ENCODE peak calls at places on chromosomes 16 and 17, in ten cellular contexts. F, Y, W, U, M, O, H, A, L and P are unnamed samples. For H3K4me1, the result is how much of the 10 kb centered on the place peaks cover.

GRCh38 chr17:77888242-77889134 is 70.0 kb upstream of the TNRC6C start:
- DNase-seq in A (no peak), M (no peak), Y (peak), H (peak), L (no peak), W (no peak), F (no peak), O (no peak), U (no peak), P (no peak)

GRCh38 chr17:17836818-17837379 is at the start of gene SREBF1:
- DNase-seq in A (peak), W (peak), H (peak), M (peak), Y (peak), O (peak), F (no peak), U (peak), L (peak), P (peak)

GRCh38 chr17:50976951-50977472 is 110.9 kb upstream of the TOB1 start:
- DNase-seq in U (no peak), M (no peak), O (no peak), F (no peak), Y (no peak), L (no peak), W (no peak), H (no peak), A (no peak), P (no peak)

GRCh38 chr16:31880322-31880979 is 6.8 kb downstream of the ZNF267 start:
- DNase-seq in W (no peak), O (peak), H (no peak), F (no peak), U (no peak), L (no peak), A (no peak), Y (no peak), M (peak), P (no peak)

GRCh38 chr16:27742333-27742732 is 192.4 kb downstream of the KATNIP start:
- DNase-seq in A (no peak), H (no peak), F (no peak), O (no peak), M (no peak), L (no peak), W (no peak), U (no peak), Y (no peak), P (no peak)

GRCh38 chr17:72104164-72104862 is 16.5 kb upstream of the SOX9 start:
- DNase-seq in H (no peak), M (no peak), F (no peak), Y (no peak), O (peak), W (no peak), U (peak), A (no peak), L (no peak), P (peak)

GRCh38 chr16:86567701-86568571 is 1.3 kb downstream of the FOXC2 start:
- DNase-seq in W (no peak), L (peak), A (no peak), U (peak), O (no peak), H (no peak), M (no peak), Y (no peak), F (peak), P (no peak)

GRCh38 chr17:56819431-56820145 is 14.1 kb downstream of the C17orf67 start:
- DNase-seq in U (no peak), M (peak), H (peak), A (peak), Y (no peak), O (peak), L (no peak), W (peak), F (peak), P (peak)

GRCh38 chr17:33492731-33493260 is 199.7 kb upstream of the ASIC2 start:
- DNase-seq in M (no peak), W (no peak), U (no peak), A (no peak), L (no peak), O (no peak), Y (no peak), H (no peak), F (no peak), P (no peak)

GRCh38 chr16:53626816-53627215 is 76.8 kb downstream of the RPGRIP1L start:
- DNase-seq in F (no peak), M (no peak), H (no peak), A (no peak), W (no peak), L (no peak), U (no peak), Y (no peak), O (no peak), P (no peak)

GRCh38 chr17:2948721-2949468 is 114.5 kb downstream of the OR1D5 start:
- DNase-seq in Y (peak), U (no peak), L (no peak), A (no peak), M (no peak), W (no peak), F (no peak), H (peak), O (no peak), P (no peak)

GRCh38 chr17:45087496-45087975 is 26.4 kb downstream of the NMT1 start:
- DNase-seq in A (no peak), F (no peak), L (no peak), H (no peak), O (no peak), M (no peak), U (no peak), Y (no peak), W (no peak), P (no peak)

GRCh38 chr17:18099516-18099915 is 9.0 kb upstream of the MYO15A start:
- DNase-seq in Y (no peak), H (no peak), F (no peak), W (no peak), A (no peak), M (no peak), O (no peak), L (no peak), U (no peak), P (no peak)

GRCh38 chr17:56373981-56374380 is 219.5 kb upstream of the NOG start:
- DNase-seq in Y (peak), M (no peak), A (no peak), W (no peak), O (no peak), L (no peak), U (no peak), F (no peak), H (no peak), P (no peak)

GRCh38 chr17:82957961-82958491 is 118.2 kb upstream of the ZNF750 start:
- DNase-seq in Y (no peak), M (no peak), W (no peak), H (peak), O (no peak), F (no peak), U (no peak), A (no peak), L (peak), P (peak)

GRCh38 chr16:15572329-15573001 is 70.5 kb downstream of the MARF1 start:
- DNase-seq in Y (no peak), M (no peak), U (no peak), L (no peak), W (no peak), O (peak), H (no peak), F (no peak), A (peak), P (no peak)

GRCh38 chr17:39763046-39763800 is 25.5 kb downstream of the GRB7 start:
- DNase-seq in F (no peak), Y (no peak), H (no peak), M (no peak), O (peak), A (no peak), L (no peak), U (no peak), W (no peak), P (no peak)

GRCh38 chr16:17780181-17780580 is 309.4 kb upstream of the XYLT1 start:
- DNase-seq in H (no peak), U (no peak), A (no peak), L (no peak), F (no peak), M (no peak), W (no peak), Y (no peak), O (no peak), P (no peak)

GRCh38 chr17:64984776-64985521 is 65.7 kb upstream of the LRRC37A3 start:
- DNase-seq in M (peak), O (peak), A (no peak), W (no peak), Y (no peak), F (no peak), H (peak), L (no peak), U (no peak), P (no peak)

GRCh38 chr17:42969006-42969581 is 4.8 kb upstream of the AARSD1 start:
- DNase-seq in L (no peak), U (no peak), H (no peak), A (no peak), W (no peak), F (no peak), M (no peak), Y (no peak), O (no peak), P (no peak)

GRCh38 chr16:46720619-46721018 is 27.5 kb downstream of the MYLK3 start:
- DNase-seq in W (no peak), H (no peak), O (no peak), M (no peak), F (no peak), L (no peak), A (no peak), Y (no peak), U (no peak), P (no peak)

GRCh38 chr17:62805234-62805633 is 2.9 kb downstream of the MARCHF10 start:
- DNase-seq in H (no peak), Y (no peak), F (no peak), L (no peak), U (no peak), M (no peak), W (no peak), O (no peak), A (no peak), P (no peak)

GRCh38 chr16:66441586-66442375 is 14.7 kb downstream of the BEAN1 start:
- DNase-seq in A (no peak), Y (no peak), L (no peak), O (peak), U (no peak), M (no peak), H (peak), W (no peak), F (no peak), P (no peak)

GRCh38 chr16:8735574-8735973 is 61.2 kb downstream of the ABAT start:
- DNase-seq in F (no peak), U (no peak), A (no peak), Y (no peak), O (no peak), H (peak), L (peak), M (no peak), W (peak), P (no peak)

GRCh38 chr17:61966201-61966600 is 38.4 kb upstream of the INTS2 start:
- DNase-seq in L (no peak), M (no peak), W (peak), F (no peak), O (no peak), A (no peak), Y (no peak), U (no peak), H (no peak), P (no peak)

GRCh38 chr17:66661411-66661843 is 173.5 kb upstream of the CACNG5 start:
- DNase-seq in H (no peak), U (no peak), F (no peak), M (no peak), Y (no peak), O (peak), A (no peak), W (no peak), L (no peak), P (no peak)

GRCh38 chr16:24088767-24089166 is 167.4 kb upstream of the CACNG3 start:
- DNase-seq in L (no peak), M (no peak), W (no peak), U (no peak), Y (no peak), H (no peak), O (no peak), A (no peak), F (no peak), P (no peak)

GRCh38 chr17:27529230-27529796 is 73.1 kb downstream of the KSR1 start:
- DNase-seq in Y (peak), A (no peak), W (peak), L (peak), M (no peak), O (no peak), F (peak), U (no peak), H (no peak), P (no peak)

GRCh38 chr17:8479431-8479947 is 43.8 kb downstream of the NDEL1 start:
- DNase-seq in Y (no peak), M (no peak), L (peak), H (peak), A (no peak), U (peak), F (no peak), W (no peak), O (no peak), P (no peak)

GRCh38 chr16:19095699-19096098 is 18.1 kb upstream of the ITPRIPL2 start:
- DNase-seq in L (no peak), U (no peak), A (no peak), M (no peak), Y (no peak), O (peak), W (no peak), F (no peak), H (no peak), P (no peak)

GRCh38 chr17:18185832-18186231 is 2.2 kb downstream of the ALKBH5 start:
- DNase-seq in L (no peak), F (no peak), M (no peak), H (no peak), U (no peak), O (no peak), W (no peak), Y (no peak), A (no peak), P (no peak)

GRCh38 chr17:80546267-80546666 is 1.6 kb downstream of the RPTOR start:
- DNase-seq in A (no peak), W (no peak), O (peak), Y (no peak), F (no peak), M (no peak), H (no peak), L (no peak), U (no peak), P (no peak)

GRCh38 chr17:4743216-4743615 is 3.5 kb upstream of the CXCL16 start:
- DNase-seq in L (no peak), A (no peak), Y (peak), M (no peak), H (no peak), U (no peak), W (no peak), F (no peak), O (no peak), P (no peak)

GRCh38 chr17:75876938-75877751 is 1.2 kb downstream of the TRIM47 start:
- DNase-seq in W (peak), H (peak), L (peak), O (peak), U (peak), F (no peak), A (peak), M (no peak), Y (peak), P (peak)

GRCh38 chr16:87789437-87790277 is 23.9 kb upstream of the KLHDC4 start:
- DNase-seq in A (no peak), O (peak), H (no peak), U (no peak), M (no peak), F (no peak), Y (no peak), W (no peak), L (no peak), P (peak)

GRCh38 chr16:60123387-60124023 is 1389.4 kb upstream of the GOT2 start:
- DNase-seq in Y (no peak), H (no peak), L (no peak), A (no peak), O (no peak), M (no peak), U (no peak), F (no peak), W (no peak), P (no peak)

DNA sequence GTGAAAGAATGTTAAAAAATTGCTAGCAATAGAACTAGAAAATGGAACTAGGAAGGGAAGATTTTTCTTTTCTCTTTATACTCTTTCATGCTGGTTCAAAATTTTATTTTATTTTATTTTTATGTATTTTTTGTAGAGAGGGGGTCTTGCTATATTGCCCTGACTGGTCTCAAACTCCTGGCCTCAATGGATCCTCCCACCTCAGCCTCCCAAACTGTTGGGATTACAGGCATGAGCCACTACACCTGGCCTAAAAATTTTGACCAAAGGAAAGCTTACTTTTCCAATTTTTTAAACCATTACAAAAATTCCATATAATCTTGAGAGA is 10.0 kb upstream of the TERF2 start:
- DNase-seq in L (no peak), H (no peak), O (no peak), F (no peak), U (no peak), A (no peak), M (no peak), Y (no peak), W (no peak), P (no peak)
- H3K4me1 ChIP-seq in L (under half), H (under half), O (under half), F (under half), U (under half), A (under half), M (under half), Y (under half), W (under half), P (under half)

DNA sequence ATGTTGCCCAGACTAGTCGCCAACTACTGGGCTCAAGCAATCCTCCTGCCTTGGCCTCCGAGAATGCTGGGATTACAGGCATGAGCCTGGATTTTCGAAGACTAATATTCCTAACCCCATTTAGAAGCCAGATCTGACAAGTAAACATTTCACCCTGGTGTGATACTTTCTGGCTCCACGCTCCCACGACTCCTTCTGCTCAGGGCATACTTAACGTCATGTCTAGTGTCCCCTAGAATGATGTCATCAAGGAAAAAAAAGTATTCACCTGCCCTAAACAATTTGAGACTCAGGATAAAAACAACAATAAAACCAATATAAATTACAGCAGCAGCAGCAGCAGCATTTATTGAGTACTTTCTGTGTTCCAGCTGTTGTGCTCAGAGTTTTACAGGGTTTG is 13.2 kb downstream of the ITGB3 start:
- DNase-seq in L (no peak), A (no peak), O (no peak), H (no peak), W (no peak), F (no peak), U (no peak), Y (no peak), M (no peak), P (no peak)
- TF ChIP-seq CTCF in L (no peak), A (no peak), O (no peak), H (no peak), W (no peak), F (no peak), U (no peak), Y (no peak), M (no peak), P (no peak)

DNA sequence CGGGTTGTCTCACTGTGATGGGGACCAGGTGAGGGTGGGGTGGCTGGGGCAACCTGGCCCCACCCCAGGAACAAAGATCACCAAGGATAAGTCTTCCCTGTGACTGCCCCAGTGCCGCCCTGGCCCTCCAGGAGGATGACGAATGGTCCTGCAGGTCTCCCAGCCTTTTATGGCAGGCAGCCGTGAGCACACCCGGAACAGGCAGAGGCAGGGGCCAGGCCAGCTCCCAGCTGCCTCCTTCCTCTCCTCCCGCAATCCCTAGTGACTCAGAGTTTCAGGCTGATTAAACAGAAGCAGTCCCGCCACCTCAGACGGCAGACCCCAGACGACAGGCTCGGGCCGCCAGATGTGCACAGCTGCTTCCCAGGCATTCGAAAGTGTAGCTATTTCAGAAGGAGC is 13.3 kb downstream of the JUP start:
- DNase-seq in M (no peak), L (peak), A (peak), O (peak), F (peak), U (peak), H (peak), Y (no peak), W (peak), P (peak)
- H3K4me3 ChIP-seq in M (no peak), L (no peak), A (no peak), O (no peak), F (no peak), U (no peak), H (no peak), Y (no peak), W (no peak), P (no peak)

GRCh38 chr16:12901204-12901596 is 198 bp upstream of the SHISA9 start:
- DNase-seq in L (peak), U (no peak), A (no peak), M (no peak), W (peak), O (no peak), Y (no peak), F (peak), H (no peak), P (no peak)
- H3K4me1 ChIP-seq in L (under half), U (under half), A (under half), M (under half), W (under half), O (under half), Y (under half), F (under half), H (under half), P (under half)

GRCh38 chr17:6640536-6641373 is at the start of the genes KIAA0753 and TXNDC17:
- DNase-seq in W (peak), Y (peak), H (peak), U (peak), A (peak), L (peak), M (peak), O (peak), F (peak), P (peak)

GRCh38 chr17:6641374-6641818 is 536 bp downstream of the TXNDC17 start:
- DNase-seq in Y (no peak), U (no peak), L (no peak), W (no peak), H (no peak), F (no peak), A (peak), M (no peak), O (peak), P (no peak)

GRCh38 chr17:6642592-6642991 is 1.7 kb downstream of the TXNDC17 start:
- DNase-seq in U (no peak), A (no peak), Y (no peak), O (peak), H (no peak), F (no peak), W (no peak), M (no peak), L (no peak), P (no peak)

GRCh38 chr17:6639651-6640535 is 618 bp downstream of the KIAA0753 start:
- DNase-seq in W (no peak), F (peak), O (peak), Y (peak), L (peak), M (no peak), A (peak), H (peak), U (peak), P (peak)

GRCh38 chr17:6643460-6644125 is 2.7 kb downstream of the TXNDC17 start:
- DNase-seq in A (no peak), F (no peak), H (no peak), O (peak), U (no peak), L (no peak), M (no peak), Y (no peak), W (no peak), P (no peak)
- TF ChIP-seq CTCF in A (no peak), F (no peak), H (no peak), O (no peak), U (no peak), L (no peak), M (no peak), Y (no peak), W (no peak), P (no peak)

GRCh38 chr16:5070431-5071186 is 1.0 kb upstream of the ALG1 start:
- DNase-seq in O (no peak), L (no peak), Y (no peak), W (peak), H (no peak), F (no peak), A (no peak), M (no peak), U (no peak), P (no peak)
- H3K4me3 ChIP-seq in O (no peak), L (no peak), Y (no peak), W (no peak), H (no peak), F (no peak), A (no peak), M (no peak), U (no peak), P (no peak)

GRCh38 chr17:60169921-60170817 is 20.4 kb downstream of the CA4 start:
- DNase-seq in L (no peak), Y (no peak), O (no peak), A (peak), W (no peak), H (peak), F (no peak), M (no peak), U (peak), P (peak)

GRCh38 chr17:60170835-60171752 is 21.3 kb downstream of the CA4 start:
- DNase-seq in A (no peak), F (no peak), M (no peak), H (peak), W (peak), L (no peak), Y (no peak), U (no peak), O (no peak), P (no peak)

GRCh38 chr17:60167095-60167741 is 17.4 kb downstream of the CA4 start:
- DNase-seq in M (no peak), H (peak), W (no peak), Y (no peak), U (no peak), L (no peak), F (no peak), A (peak), O (peak), P (no peak)

GRCh38 chr17:60165976-60166375 is 16.2 kb downstream of the CA4 start:
- DNase-seq in O (no peak), F (no peak), U (no peak), L (no peak), M (no peak), Y (no peak), W (no peak), A (peak), H (peak), P (no peak)

GRCh38 chr17:60168654-60169053 is 18.9 kb downstream of the CA4 start:
- DNase-seq in U (no peak), M (no peak), W (peak), A (no peak), O (peak), F (no peak), H (peak), Y (no peak), L (no peak), P (no peak)
- H3K4me1 ChIP-seq in U (under half), M (under half), W (under half), A (under half), O (under half), F (under half), H (under half), Y (half or more), L (half or more), P (under half)